ENCODE peak calls at places on chromosome 11, in six cellular contexts. K, X, V, J, S and N are unnamed samples.

GRCh38 chr11:74820763-74821162 is 72.1 kb downstream of the RNF169 start:
- DNase-seq in X (no peak), V (no peak), S (no peak), J (peak; percentile 27), K (no peak), N (no peak)

GRCh38 chr11:10350341-10350740 is 45.5 kb downstream of the ADM start:
- DNase-seq in K (no peak), S (no peak), X (no peak), V (no peak), J (no peak), N (no peak)

GRCh38 chr11:47220401-47220821 is 5.6 kb downstream of the DDB2 start:
- DNase-seq in J (peak; percentile 76), K (no peak), S (no peak), X (no peak), V (no peak), N (no peak)

GRCh38 chr11:33801821-33802413 is 27.6 kb upstream of the FBXO3 start:
- DNase-seq in S (no peak), J (no peak), K (no peak), X (no peak), V (no peak), N (no peak)

GRCh38 chr11:87030458-87031054 is 7.2 kb upstream of the TMEM135 start:
- DNase-seq in X (no peak), K (no peak), V (no peak), J (no peak), S (no peak), N (no peak)

GRCh38 chr11:109819410-109819809 is 273.8 kb upstream of the ZC3H12C start:
- DNase-seq in X (no peak), S (no peak), V (no peak), J (no peak), K (no peak), N (no peak)

GRCh38 chr11:75403037-75403436 is 3.7 kb downstream of the RPS3 start:
- DNase-seq in J (no peak), V (no peak), X (no peak), S (no peak), K (no peak), N (no peak)

GRCh38 chr11:97743205-97743742 is 1277.5 kb upstream of the CNTN5 start:
- DNase-seq in V (no peak), S (no peak), J (no peak), X (no peak), K (no peak), N (no peak)

GRCh38 chr11:47004595-47005033 is 68.1 kb downstream of the CSTPP1 start:
- DNase-seq in X (peak; percentile 50), S (peak; percentile 81), J (no peak), V (peak; percentile 84), K (peak; percentile 75), N (peak; percentile 63)

GRCh38 chr11:129814244-129814992 is 1.2 kb upstream of the TMEM45B start:
- DNase-seq in K (no peak), X (no peak), V (no peak), S (no peak), J (no peak), N (no peak)

GRCh38 chr11:25992254-25992653 is 339.7 kb upstream of the ANO3 start:
- DNase-seq in J (no peak), K (no peak), S (no peak), V (no peak), X (no peak), N (no peak)

GRCh38 chr11:96341237-96342130 is 1.5 kb downstream of the MAML2 start:
- DNase-seq in X (peak; percentile 74), V (peak; percentile 62), K (peak; percentile 45), J (no peak), S (peak; percentile 53), N (no peak)

GRCh38 chr11:71238285-71238875 is 14.0 kb downstream of the SHANK2 start:
- DNase-seq in S (no peak), V (no peak), K (no peak), J (no peak), X (no peak), N (no peak)

GRCh38 chr11:112321521-112322172 is 61.0 kb upstream of the PLET1 start:
- DNase-seq in K (peak; percentile 33), J (no peak), X (peak; percentile 61), V (no peak), S (peak; percentile 29), N (no peak)

GRCh38 chr11:74004046-74004693 is 4.7 kb downstream of the UCP3 start:
- DNase-seq in S (no peak), X (no peak), K (no peak), V (no peak), J (no peak), N (no peak)

GRCh38 chr11:102368472-102368871 is 21.5 kb downstream of the BIRC2 start:
- DNase-seq in V (no peak), J (no peak), K (no peak), X (no peak), S (no peak), N (no peak)

GRCh38 chr11:107282195-107282594 is 175.4 kb downstream of the CWF19L2 start:
- DNase-seq in J (no peak), V (no peak), S (no peak), K (no peak), X (no peak), N (no peak)

DNA sequence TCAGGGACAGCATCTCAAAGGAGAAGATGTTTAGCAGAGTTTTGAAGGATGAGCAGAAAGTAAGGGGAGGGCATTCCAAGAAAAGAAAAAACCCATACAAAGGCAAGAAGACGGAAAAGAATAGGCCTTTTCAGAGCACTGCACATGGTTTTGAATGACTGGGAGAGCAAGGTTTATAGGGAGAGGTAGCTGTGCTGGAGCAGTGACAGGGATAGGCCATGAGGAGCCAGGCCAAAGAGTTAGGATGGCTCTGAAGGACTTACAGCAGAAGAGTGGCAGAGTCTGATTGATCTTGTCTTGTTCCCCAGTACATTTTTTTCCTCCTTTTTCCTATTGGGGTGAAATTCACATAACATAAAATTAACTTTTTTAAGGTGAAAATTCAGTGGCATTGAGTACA is 55.8 kb upstream of the PAK1 start:
- DNase-seq in S (no peak), K (no peak), J (no peak), V (no peak), X (no peak), N (no peak)
- H3K27ac ChIP-seq in S (no peak overlapping the region), K (no peak overlapping the region), J (no peak overlapping the region), V (no peak overlapping the region), X (no peak overlapping the region), N (no peak overlapping the region)

DNA sequence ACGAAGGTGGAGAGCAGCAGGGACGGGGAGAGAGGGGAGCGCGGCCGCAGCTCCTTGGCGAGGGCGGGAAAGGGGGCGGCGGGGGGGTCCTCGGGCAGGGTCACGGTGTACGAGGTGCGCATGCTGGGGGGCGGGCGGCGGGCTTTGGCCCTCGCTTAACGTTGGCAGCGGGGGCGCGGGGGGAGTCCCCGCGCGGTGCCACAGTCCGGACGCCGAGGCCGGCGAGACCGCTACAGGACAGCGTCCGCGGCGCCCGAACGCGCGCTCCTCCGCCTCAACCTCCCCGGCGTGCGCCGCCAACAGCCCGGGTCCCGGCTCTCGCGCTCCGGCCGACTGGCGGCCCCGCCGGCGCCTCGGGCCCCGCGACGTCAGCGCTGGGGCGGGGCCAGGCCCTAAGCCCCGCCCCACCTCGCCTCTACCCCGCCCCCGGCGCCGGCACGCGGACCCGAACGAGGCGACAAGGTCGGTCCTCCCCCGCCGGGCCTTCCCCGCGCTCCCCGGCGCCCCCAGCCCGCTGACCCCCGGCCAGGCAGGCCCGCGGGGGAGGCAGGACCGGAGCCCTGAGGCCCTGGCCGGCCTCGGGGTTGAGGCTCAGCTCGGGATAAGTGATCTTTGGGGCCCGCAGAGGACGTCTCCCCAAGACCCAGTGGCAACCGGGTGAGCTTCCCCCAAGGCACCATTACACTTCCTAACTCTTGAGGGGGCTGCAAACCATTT is 17.5 kb downstream of the USP2 start:
- DNase-seq in K (peak; percentile 68), J (no peak), X (peak; percentile 82), V (no peak), S (no peak), N (peak; percentile 85)
- H3K4me3 ChIP-seq in K (peak overlapping the region; percentile 72), J (peak overlapping the region; percentile 43), X (peak overlapping the region; percentile 61), V (peak overlapping the region; percentile 56), S (peak overlapping the region; percentile 59), N (peak overlapping the region; percentile 62)

GRCh38 chr11:122746611-122747305 is 91.2 kb downstream of the UBASH3B start:
- DNase-seq in X (no peak), V (no peak), S (no peak), K (no peak), J (no peak), N (no peak)

GRCh38 chr11:122750047-122750446 is 88.3 kb upstream of the CRTAM start:
- DNase-seq in X (no peak), J (no peak), V (no peak), S (no peak), K (no peak), N (no peak)

GRCh38 chr11:122751298-122752070 is 86.8 kb upstream of the CRTAM start:
- DNase-seq in S (no peak), K (no peak), X (no peak), J (no peak), V (no peak), N (no peak)

GRCh38 chr11:122747358-122747757 is 90.9 kb upstream of the CRTAM start:
- DNase-seq in V (no peak), X (no peak), J (no peak), K (no peak), S (peak; percentile 29), N (no peak)

GRCh38 chr11:122748968-122749687 is 89.2 kb upstream of the CRTAM start:
- DNase-seq in J (no peak), K (no peak), V (peak; percentile 64), S (peak; percentile 16), X (no peak), N (peak; percentile 37)
- H3K27ac ChIP-seq in J (no peak overlapping the region), K (no peak overlapping the region), V (no peak overlapping the region), S (no peak overlapping the region), X (peak overlapping the region; percentile 53), N (peak overlapping the region; percentile 26)

GRCh38 chr11:69002743-69003231 is 10.3 kb downstream of the MRGPRF start:
- DNase-seq in X (no peak), K (no peak), J (no peak), S (no peak), V (no peak), N (no peak)
- H3K4me3 ChIP-seq in X (no peak overlapping the region), K (no peak overlapping the region), J (no peak overlapping the region), S (no peak overlapping the region), V (no peak overlapping the region), N (no peak overlapping the region)